ENCODE peak calls at places on chromosomes 16 and 17, in five cellular contexts. P is A549, R is stomach, Y is choroid plexus epithelial cell, E is tibial artery. Q is an unnamed sample.

GRCh38 chr17:81335388-81336157 is 40.5 kb upstream of the SLC38A10 start:
- DNase-seq in P (peak), Y (no peak), R (no peak), E (no peak), Q (no peak)

GRCh38 chr17:81295678-81296381 is 723 bp upstream of the SLC38A10 start:
- DNase-seq in P (peak), R (peak), Y (peak), E (no peak), Q (peak)

GRCh38 chr17:14299261-14300093 is 1.4 kb upstream of the HS3ST3B1 start:
- DNase-seq in E (no peak), P (no peak), Y (peak), R (peak), Q (peak)

GRCh38 chr16:4293822-4294457 is 21.1 kb upstream of the TFAP4 start:
- DNase-seq in P (peak), E (peak), R (peak), Y (peak), Q (no peak)

GRCh38 chr17:37225458-37225857 is 150.3 kb upstream of the C17orf78 start:
- DNase-seq in Y (no peak), E (no peak), P (no peak), R (no peak), Q (no peak)

GRCh38 chr16:46748775-46749705 is 896 bp upstream of the MYLK3 start:
- DNase-seq in R (no peak), E (no peak), Y (no peak), P (no peak), Q (no peak)

GRCh38 chr17:2177235-2177811 is 122.4 kb downstream of the HIC1 start:
- DNase-seq in Y (peak), E (no peak), P (no peak), R (no peak), Q (no peak)

GRCh38 chr16:81204794-81205680 is 33.5 kb upstream of the BCO1 start:
- DNase-seq in Y (peak), P (peak), R (peak), E (no peak), Q (peak)

GRCh38 chr16:84643677-84644076 is 4.6 kb upstream of the KLHL36 start:
- DNase-seq in P (no peak), Y (no peak), E (no peak), R (no peak), Q (no peak)

GRCh38 chr16:333406-334094 is 19.0 kb downstream of the AXIN1 start:
- DNase-seq in R (no peak), P (no peak), Y (peak), E (no peak), Q (no peak)

GRCh38 chr16:22816475-22816874 is 2.5 kb downstream of the HS3ST2 start:
- DNase-seq in R (no peak), E (no peak), P (peak), Y (no peak), Q (no peak)

GRCh38 chr16:73275448-73275847 is 227.5 kb upstream of the ZFHX3 start:
- DNase-seq in Y (no peak), P (no peak), E (no peak), R (no peak), Q (no peak)

GRCh38 chr16:53893731-53894435 is 189.9 kb downstream of the FTO start:
- DNase-seq in R (no peak), Y (peak), E (no peak), P (peak), Q (no peak)

GRCh38 chr16:12199524-12199923 is 223.0 kb downstream of the SNX29 start:
- DNase-seq in E (no peak), R (no peak), Y (no peak), P (no peak), Q (no peak)

GRCh38 chr17:57455063-57455914 is 199.0 kb downstream of the MSI2 start:
- DNase-seq in Y (peak), P (no peak), E (no peak), R (no peak), Q (peak)

GRCh38 chr16:51133130-51133529 is 17.9 kb downstream of the SALL1 start:
- DNase-seq in E (no peak), R (no peak), Y (no peak), P (no peak), Q (no peak)

GRCh38 chr16:58563235-58563634 is 47.9 kb downstream of the SETD6 start:
- DNase-seq in Y (peak), E (no peak), P (no peak), R (no peak), Q (peak)

GRCh38 chr17:57588086-57588485 is 157.0 kb downstream of the CCDC182 start:
- DNase-seq in P (no peak), Y (no peak), R (no peak), E (no peak), Q (no peak)

GRCh38 chr17:37516131-37516561 is 26.5 kb downstream of the DUSP14 start:
- DNase-seq in R (no peak), Y (no peak), P (no peak), E (no peak), Q (no peak)

GRCh38 chr16:67935096-67935401 is 1.6 kb downstream of the PSMB10 start:
- DNase-seq in E (no peak), P (no peak), R (no peak), Y (no peak), Q (no peak)

GRCh38 chr17:58184308-58184985 is 8.1 kb upstream of the EPX start:
- DNase-seq in E (no peak), Y (peak), R (no peak), P (no peak), Q (peak)

GRCh38 chr16:68636064-68636551 is 9.0 kb upstream of the CDH3 start:
- DNase-seq in R (peak), Y (no peak), E (no peak), P (peak), Q (no peak)

GRCh38 chr17:48223945-48224344 is 116.4 kb downstream of the SNX11 start:
- DNase-seq in R (no peak), P (no peak), Y (no peak), E (no peak), Q (no peak)

GRCh38 chr17:48225725-48226567 is 118.4 kb downstream of the SNX11 start:
- DNase-seq in R (no peak), Y (no peak), P (no peak), E (no peak), Q (no peak)

GRCh38 chr17:48231995-48232729 is 124.6 kb downstream of the SNX11 start:
- DNase-seq in Y (no peak), E (no peak), R (no peak), P (no peak), Q (no peak)

DNA sequence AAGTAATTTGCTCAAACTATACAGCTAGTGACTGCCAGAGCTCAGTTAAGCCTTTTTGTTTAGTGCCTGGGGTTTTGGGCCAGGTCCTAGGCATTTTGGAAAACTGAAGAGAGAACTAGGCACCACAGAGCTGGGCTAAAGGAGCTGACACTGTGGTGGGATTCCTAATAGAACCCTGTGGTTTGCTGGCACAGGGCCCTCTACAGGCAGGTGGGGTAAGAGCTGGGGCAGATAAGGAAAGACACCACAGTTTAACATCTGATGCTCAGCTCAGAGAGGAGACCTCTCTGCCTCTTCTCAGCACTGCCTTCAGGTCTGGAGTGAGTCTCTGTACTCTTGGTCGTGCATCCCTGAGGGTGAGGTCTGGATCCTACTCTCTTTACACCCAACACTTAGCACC is 121.2 kb downstream of the SNX11 start:
- DNase-seq in Y (no peak), E (no peak), P (no peak), R (no peak), Q (peak)
- TF ChIP-seq CTCF in Y (no peak), E (no peak), P (no peak), R (no peak), Q (peak)

GRCh38 chr16:30637952-30638351 is 12.8 kb upstream of the PRR14 start:
- DNase-seq in Y (peak), E (no peak), P (peak), R (no peak), Q (peak)
- TF ChIP-seq CTCF in Y (peak), E (no peak), P (peak), R (no peak), Q (peak)

DNA sequence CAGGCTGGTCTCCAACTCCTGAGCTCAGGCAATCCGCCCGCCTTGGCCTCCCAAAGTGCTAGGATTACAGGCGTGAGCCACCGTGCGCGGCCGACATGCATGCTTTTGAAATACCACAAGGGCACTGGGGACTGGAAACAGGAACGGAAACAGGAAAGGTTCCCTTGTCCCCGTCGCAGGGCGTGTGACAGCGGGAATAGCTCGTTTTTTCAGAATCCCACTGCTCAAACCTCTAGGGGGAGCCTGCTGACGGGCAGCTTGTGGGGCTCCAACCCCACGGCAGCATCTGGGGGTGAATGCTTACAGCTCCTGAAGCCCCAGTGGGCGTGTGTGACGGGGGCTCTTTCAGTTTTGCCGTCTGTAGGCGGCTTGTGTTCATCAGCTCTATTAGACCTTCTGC is 18.8 kb upstream of the ASGR2 start:
- DNase-seq in P (peak), E (peak), Y (no peak), R (no peak), Q (peak)
- TF ChIP-seq CTCF in P (peak), E (no peak), Y (peak), R (no peak), Q (peak)

DNA sequence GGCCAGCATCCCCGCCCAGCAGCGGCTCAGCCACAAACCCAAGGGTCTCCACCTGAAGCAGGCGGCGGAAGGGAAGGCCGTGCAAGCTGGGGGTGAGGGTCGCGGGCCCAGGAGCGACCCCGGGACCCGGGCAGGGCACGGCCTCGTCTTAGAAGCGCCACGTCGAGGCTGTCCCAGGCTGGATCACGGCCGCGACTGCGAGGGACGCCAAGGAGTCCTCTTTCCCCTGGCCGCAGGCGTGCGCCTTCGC is 535 bp upstream of the CCNF start:
- DNase-seq in P (no peak), Y (no peak), E (no peak), R (no peak), Q (no peak)
- TF ChIP-seq CTCF in P (no peak), Y (no peak), E (no peak), R (peak), Q (no peak)

GRCh38 chr16:9154576-9155410 is 63.3 kb downstream of the HAPSTR1 start:
- DNase-seq in E (no peak), R (no peak), P (no peak), Y (no peak), Q (no peak)

GRCh38 chr16:9155876-9156275 is 64.4 kb downstream of the HAPSTR1 start:
- DNase-seq in R (no peak), Y (no peak), E (no peak), P (no peak), Q (no peak)

GRCh38 chr16:9165601-9166220 is 74.3 kb downstream of the HAPSTR1 start:
- DNase-seq in E (no peak), Y (no peak), R (no peak), P (no peak), Q (no peak)

GRCh38 chr16:9160551-9160911 is 69.1 kb downstream of the HAPSTR1 start:
- DNase-seq in Y (no peak), E (no peak), R (no peak), P (no peak), Q (no peak)

DNA sequence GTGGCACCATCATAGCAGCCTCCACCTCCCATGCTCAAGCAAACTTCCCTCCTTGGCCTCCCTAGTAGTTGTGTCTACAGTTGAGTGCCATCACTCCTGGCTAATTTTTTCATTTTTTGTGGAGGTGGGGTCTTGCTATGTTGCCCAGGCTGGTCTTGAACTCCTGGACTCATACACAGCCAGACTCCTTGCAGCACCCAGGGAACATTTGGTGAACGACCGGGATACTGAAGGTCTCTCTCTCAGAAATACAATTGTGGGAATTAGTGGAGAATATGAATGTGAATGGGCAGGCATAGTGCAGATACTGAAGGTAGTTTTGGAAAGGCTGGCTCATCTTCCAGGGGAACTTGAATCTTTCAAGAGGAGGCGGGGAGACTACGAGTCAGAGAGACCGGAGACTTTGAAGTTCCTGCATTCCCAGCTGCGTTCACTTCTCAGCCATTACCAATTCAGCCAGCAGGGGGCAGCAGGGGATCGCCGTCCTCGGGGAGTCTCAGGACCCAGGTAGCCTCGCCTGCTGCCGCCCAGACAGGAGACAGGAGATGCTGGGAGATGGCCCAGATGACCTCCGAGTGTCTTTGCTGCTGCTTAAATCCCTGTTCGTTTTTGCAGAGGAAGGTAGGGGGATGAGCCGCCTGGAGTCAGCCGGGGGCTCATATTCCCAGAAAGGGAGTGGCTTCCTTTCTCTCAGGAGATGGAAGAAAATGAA is 68.6 kb downstream of the HAPSTR1 start:
- DNase-seq in E (peak), R (peak), Y (peak), P (peak), Q (peak)
- TF ChIP-seq CTCF in E (peak), R (peak), Y (peak), P (peak), Q (peak)

DNA sequence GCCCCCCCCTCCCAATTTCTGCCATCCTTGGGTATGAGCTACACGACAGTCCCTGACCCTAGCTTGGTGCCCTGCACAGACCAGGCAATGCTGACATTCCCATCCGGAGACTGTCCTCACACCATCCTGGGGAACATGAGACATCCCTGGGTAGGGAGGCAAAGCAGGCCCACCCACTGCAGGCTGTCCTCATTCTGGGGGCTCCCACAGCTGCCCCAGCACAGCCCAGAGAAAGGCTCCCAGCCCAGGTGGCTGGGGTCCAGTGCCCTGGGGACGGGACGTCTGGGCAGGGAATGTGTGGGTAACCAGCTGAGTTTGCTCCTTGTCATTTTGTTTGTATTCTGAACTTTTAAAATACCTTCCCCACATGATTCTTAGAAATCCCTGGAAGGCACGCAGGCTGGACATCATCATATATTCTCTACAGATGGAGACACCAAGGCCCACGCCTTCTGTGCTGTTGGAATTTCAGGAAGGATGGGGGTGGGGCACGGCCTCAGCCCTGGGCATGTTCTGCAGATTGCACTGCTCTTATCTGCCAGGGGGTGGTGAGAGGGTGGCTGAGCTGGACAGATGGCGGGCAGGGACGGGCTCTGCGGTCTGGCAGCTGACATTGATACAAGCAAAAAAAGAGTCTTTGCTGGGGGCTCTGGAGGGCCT is 28.5 kb downstream of the LRRC75A start:
- DNase-seq in Y (no peak), P (peak), R (peak), E (no peak), Q (no peak)
- TF ChIP-seq CTCF in Y (peak), P (no peak), R (no peak), E (peak), Q (no peak)

Q was measured in NB4.